ENCODE peak calls at places on chromosomes 11 and 22, in seven cellular contexts. One of them, this sample, is unnamed.

GRCh38 chr11:44622190-44622650 is 56.8 kb downstream of the CD82 start:
- DNase-seq in colonic mucosa: peak
- DNase-seq in heart left ventricle: peak
- DNase-seq in stimulated activated CD4-positive, alpha-beta T cell treated with anti-CD3 and anti-CD28 coated beads, Interleukin-4, amount 100 ng/mL, for 48 hours: no peak
- DNase-seq in osteocyte: peak
- DNase-seq in fibroblast of pulmonary artery: no peak
- DNase-seq in ACHN: no peak
- DNase-seq in this sample: peak

GRCh38 chr11:76162336-76163288 is 43.7 kb downstream of the WNT11 start:
- DNase-seq in colonic mucosa: no peak
- DNase-seq in heart left ventricle: no peak
- DNase-seq in stimulated activated CD4-positive, alpha-beta T cell treated with anti-CD3 and anti-CD28 coated beads, Interleukin-4, amount 100 ng/mL, for 48 hours: no peak
- DNase-seq in osteocyte: no peak
- DNase-seq in fibroblast of pulmonary artery: no peak
- DNase-seq in ACHN: no peak
- DNase-seq in this sample: no peak

GRCh38 chr22:47788461-47788860 is 1026.0 kb downstream of the TBC1D22A start:
- DNase-seq in colonic mucosa: no peak
- DNase-seq in heart left ventricle: no peak
- DNase-seq in stimulated activated CD4-positive, alpha-beta T cell treated with anti-CD3 and anti-CD28 coated beads, Interleukin-4, amount 100 ng/mL, for 48 hours: no peak
- DNase-seq in osteocyte: peak
- DNase-seq in fibroblast of pulmonary artery: no peak
- DNase-seq in ACHN: no peak
- DNase-seq in this sample: peak

GRCh38 chr11:129785383-129786111 is 30.1 kb upstream of the TMEM45B start:
- DNase-seq in colonic mucosa: no peak
- DNase-seq in heart left ventricle: no peak
- DNase-seq in stimulated activated CD4-positive, alpha-beta T cell treated with anti-CD3 and anti-CD28 coated beads, Interleukin-4, amount 100 ng/mL, for 48 hours: no peak
- DNase-seq in osteocyte: no peak
- DNase-seq in fibroblast of pulmonary artery: peak
- DNase-seq in ACHN: peak
- DNase-seq in this sample: no peak

GRCh38 chr11:70604630-70605520 is 206.5 kb downstream of the CTTN start:
- DNase-seq in colonic mucosa: no peak
- DNase-seq in heart left ventricle: no peak
- DNase-seq in stimulated activated CD4-positive, alpha-beta T cell treated with anti-CD3 and anti-CD28 coated beads, Interleukin-4, amount 100 ng/mL, for 48 hours: no peak
- DNase-seq in osteocyte: no peak
- DNase-seq in fibroblast of pulmonary artery: no peak
- DNase-seq in ACHN: no peak
- DNase-seq in this sample: no peak

GRCh38 chr11:10500263-10500601 is 40.8 kb downstream of the RNF141 start:
- DNase-seq in colonic mucosa: peak
- DNase-seq in heart left ventricle: no peak
- DNase-seq in stimulated activated CD4-positive, alpha-beta T cell treated with anti-CD3 and anti-CD28 coated beads, Interleukin-4, amount 100 ng/mL, for 48 hours: no peak
- DNase-seq in osteocyte: no peak
- DNase-seq in fibroblast of pulmonary artery: no peak
- DNase-seq in ACHN: no peak
- DNase-seq in this sample: no peak

GRCh38 chr11:131824766-131825165 is 454.4 kb downstream of the NTM start:
- DNase-seq in colonic mucosa: no peak
- DNase-seq in heart left ventricle: no peak
- DNase-seq in stimulated activated CD4-positive, alpha-beta T cell treated with anti-CD3 and anti-CD28 coated beads, Interleukin-4, amount 100 ng/mL, for 48 hours: no peak
- DNase-seq in osteocyte: no peak
- DNase-seq in fibroblast of pulmonary artery: peak
- DNase-seq in ACHN: no peak
- DNase-seq in this sample: no peak

GRCh38 chr11:31059529-31059928 is 310.0 kb downstream of the DCDC1 start:
- DNase-seq in colonic mucosa: no peak
- DNase-seq in heart left ventricle: no peak
- DNase-seq in stimulated activated CD4-positive, alpha-beta T cell treated with anti-CD3 and anti-CD28 coated beads, Interleukin-4, amount 100 ng/mL, for 48 hours: no peak
- DNase-seq in osteocyte: no peak
- DNase-seq in fibroblast of pulmonary artery: no peak
- DNase-seq in ACHN: no peak
- DNase-seq in this sample: no peak

This sample was measured in endodermal cell.